ENCODE peak calls at places on chromosomes 13 and 19, in nine cellular contexts. O is HCT116, H is GM12892, J is GM12891, D is Panc1, B is sigmoid colon, P is stomach, X is GM23338, K is HepG2. Z is an unnamed sample.

GRCh38 chr19:38693380-38694223 is 46.2 kb downstream of the ACTN4 start:
- DNase-seq in B (no peak), K (peak), X (peak), D (peak), H (peak), P (no peak), O (peak), J (peak), Z (no peak)

GRCh38 chr13:79663420-79663819 is 182.5 kb downstream of the NDFIP2 start:
- DNase-seq in D (no peak), J (no peak), X (no peak), O (no peak), K (no peak), B (no peak), P (no peak), H (no peak), Z (no peak)

GRCh38 chr19:11268783-11269267 is 6.5 kb upstream of the DOCK6 start:
- DNase-seq in P (peak), B (peak), J (no peak), H (no peak), D (no peak), O (no peak), K (peak), X (no peak), Z (no peak)

GRCh38 chr19:33129901-33130300 is 2.0 kb upstream of the WDR88 start:
- DNase-seq in B (no peak), O (no peak), J (no peak), K (no peak), D (no peak), P (no peak), X (no peak), H (no peak), Z (no peak)

GRCh38 chr13:113562085-113562749 is 22.3 kb upstream of the TFDP1 start:
- DNase-seq in X (peak), O (no peak), B (no peak), J (peak), H (peak), K (peak), P (peak), D (no peak), Z (peak)

GRCh38 chr13:48542581-48543341 is 9.9 kb upstream of the RCBTB2 start:
- DNase-seq in D (no peak), K (peak), J (no peak), X (peak), O (no peak), B (peak), P (peak), H (no peak), Z (no peak)

GRCh38 chr13:86986448-86986847 is 684.7 kb upstream of the SLITRK5 start:
- DNase-seq in B (no peak), D (no peak), J (no peak), O (no peak), K (peak), P (no peak), X (no peak), H (no peak), Z (no peak)

GRCh38 chr13:93266681-93267080 is 40.1 kb downstream of the GPC6 start:
- DNase-seq in O (no peak), H (no peak), X (no peak), K (no peak), D (no peak), P (no peak), J (no peak), B (no peak), Z (no peak)

GRCh38 chr19:1783354-1783753 is 28.7 kb downstream of the ATP8B3 start:
- DNase-seq in H (no peak), B (no peak), J (no peak), X (no peak), O (no peak), K (no peak), P (no peak), D (no peak), Z (no peak)

GRCh38 chr19:33819875-33820781 is 23.5 kb downstream of the KCTD15 start:
- DNase-seq in B (peak), P (peak), K (peak), D (no peak), O (no peak), J (no peak), H (no peak), X (peak), Z (peak)

GRCh38 chr13:102645701-102646100 is 48.9 kb downstream of the TPP2 start:
- DNase-seq in D (no peak), J (no peak), H (no peak), K (no peak), O (no peak), X (no peak), P (no peak), B (no peak), Z (no peak)

GRCh38 chr13:102721800-102722231 is 27.0 kb upstream of the METTL21C start:
- DNase-seq in O (no peak), P (no peak), K (no peak), B (no peak), J (no peak), D (no peak), H (no peak), X (no peak), Z (no peak)

GRCh38 chr19:46006411-46006810 is 11.1 kb downstream of the CCDC61 start:
- DNase-seq in D (no peak), K (no peak), P (no peak), H (no peak), X (no peak), O (no peak), B (no peak), J (no peak), Z (no peak)

GRCh38 chr13:81171065-81171647 is 830.2 kb upstream of the SPRY2 start:
- DNase-seq in X (peak), O (peak), B (no peak), H (no peak), K (peak), D (peak), P (no peak), J (no peak), Z (no peak)

GRCh38 chr13:58018020-58018419 is 386.5 kb downstream of the PCDH17 start:
- DNase-seq in K (no peak), O (no peak), H (no peak), X (no peak), B (no peak), J (no peak), P (no peak), D (no peak), Z (no peak)

GRCh38 chr13:98496239-98496668 is 80.7 kb downstream of the STK24 start:
- DNase-seq in D (no peak), O (no peak), B (peak), H (no peak), X (no peak), P (no peak), J (no peak), K (peak), Z (no peak)

GRCh38 chr13:23496255-23496654 is 62.8 kb upstream of the SACS start:
- DNase-seq in K (no peak), B (no peak), P (no peak), O (no peak), J (no peak), X (no peak), D (no peak), H (no peak), Z (no peak)

GRCh38 chr19:50462970-50463369 is 13.3 kb upstream of the EMC10 start:
- DNase-seq in B (no peak), H (no peak), J (no peak), P (no peak), D (no peak), K (no peak), X (no peak), O (no peak), Z (no peak)

GRCh38 chr13:112174476-112175110 is 107.6 kb downstream of the SOX1 start:
- DNase-seq in X (no peak), K (no peak), O (no peak), D (no peak), P (no peak), J (no peak), H (no peak), B (no peak), Z (no peak)

GRCh38 chr19:1068111-1069001 is 1.4 kb downstream of the ARHGAP45 start:
- DNase-seq in K (no peak), H (no peak), B (no peak), X (no peak), D (no peak), J (no peak), O (no peak), P (no peak), Z (no peak)

GRCh38 chr19:3270908-3271307 is 46.4 kb downstream of the CELF5 start:
- DNase-seq in K (peak), X (peak), O (peak), P (no peak), H (no peak), D (no peak), B (no peak), J (no peak), Z (no peak)

GRCh38 chr13:30453727-30454126 is 12.0 kb downstream of the HMGB1 start:
- DNase-seq in B (no peak), X (no peak), H (no peak), K (no peak), D (no peak), O (no peak), P (no peak), J (no peak), Z (no peak)

GRCh38 chr13:26502826-26503225 is 54.7 kb upstream of the WASF3 start:
- DNase-seq in H (no peak), O (no peak), K (no peak), P (no peak), X (peak), D (no peak), B (peak), J (no peak), Z (no peak)

GRCh38 chr19:48737360-48737998 is 2.9 kb downstream of the RASIP1 start:
- DNase-seq in B (no peak), O (no peak), X (peak), J (no peak), P (peak), H (no peak), D (no peak), K (no peak), Z (no peak)

GRCh38 chr13:114115796-114116195 is 16.6 kb downstream of the RASA3 start:
- DNase-seq in O (no peak), P (peak), B (peak), K (no peak), D (no peak), H (no peak), X (no peak), J (no peak), Z (no peak)

GRCh38 chr19:51796195-51796679 is 1.3 kb downstream of the FPR3 start:
- DNase-seq in X (no peak), H (no peak), P (no peak), K (no peak), B (no peak), O (no peak), J (no peak), D (no peak), Z (no peak)

GRCh38 chr13:84684804-84685203 is 802.5 kb upstream of the SLITRK1 start:
- DNase-seq in B (no peak), O (no peak), J (no peak), X (no peak), D (no peak), H (no peak), P (no peak), K (no peak), Z (no peak)

GRCh38 chr19:31962565-31962996 is 382.8 kb upstream of the ZNF507 start:
- DNase-seq in K (peak), H (no peak), O (no peak), D (no peak), B (no peak), X (no peak), P (no peak), J (no peak), Z (no peak)

GRCh38 chr19:2455481-2456300 is 1.1 kb downstream of the LMNB2 start:
- DNase-seq in X (no peak), O (no peak), K (no peak), H (peak), B (no peak), J (peak), P (peak), D (no peak), Z (no peak)

GRCh38 chr19:18441804-18442788 is 4.2 kb upstream of the ISYNA1 start:
- DNase-seq in O (no peak), H (no peak), D (no peak), J (no peak), P (no peak), B (no peak), X (peak), K (peak), Z (no peak)

GRCh38 chr13:32622827-32623226 is 36.6 kb downstream of the PDS5B start:
- DNase-seq in X (no peak), D (no peak), B (no peak), K (no peak), O (no peak), H (no peak), J (no peak), P (no peak), Z (no peak)

GRCh38 chr13:40149611-40150283 is 494.3 kb downstream of the COG6 start:
- DNase-seq in B (peak), X (no peak), P (no peak), H (no peak), K (no peak), J (no peak), O (no peak), D (no peak), Z (no peak)

GRCh38 chr19:32676186-32676894 is 692 bp downstream of the RGS9BP start:
- DNase-seq in B (no peak), X (peak), O (no peak), J (no peak), H (no peak), P (peak), D (no peak), K (no peak), Z (no peak)

GRCh38 chr19:30666301-30666803 is 294.2 kb downstream of the ZNF536 start:
- DNase-seq in P (peak), J (peak), K (peak), X (peak), H (no peak), D (peak), O (no peak), B (no peak), Z (no peak)

GRCh38 chr13:108272333-108272732 is 2.8 kb downstream of the TNFSF13B start:
- DNase-seq in H (no peak), K (no peak), O (no peak), J (no peak), B (no peak), P (no peak), X (no peak), D (no peak), Z (no peak)

GRCh38 chr19:46976845-46977320 is 42.8 kb upstream of the NPAS1 start:
- DNase-seq in O (no peak), P (peak), B (peak), X (peak), D (no peak), J (no peak), H (no peak), K (no peak), Z (no peak)

DNA sequence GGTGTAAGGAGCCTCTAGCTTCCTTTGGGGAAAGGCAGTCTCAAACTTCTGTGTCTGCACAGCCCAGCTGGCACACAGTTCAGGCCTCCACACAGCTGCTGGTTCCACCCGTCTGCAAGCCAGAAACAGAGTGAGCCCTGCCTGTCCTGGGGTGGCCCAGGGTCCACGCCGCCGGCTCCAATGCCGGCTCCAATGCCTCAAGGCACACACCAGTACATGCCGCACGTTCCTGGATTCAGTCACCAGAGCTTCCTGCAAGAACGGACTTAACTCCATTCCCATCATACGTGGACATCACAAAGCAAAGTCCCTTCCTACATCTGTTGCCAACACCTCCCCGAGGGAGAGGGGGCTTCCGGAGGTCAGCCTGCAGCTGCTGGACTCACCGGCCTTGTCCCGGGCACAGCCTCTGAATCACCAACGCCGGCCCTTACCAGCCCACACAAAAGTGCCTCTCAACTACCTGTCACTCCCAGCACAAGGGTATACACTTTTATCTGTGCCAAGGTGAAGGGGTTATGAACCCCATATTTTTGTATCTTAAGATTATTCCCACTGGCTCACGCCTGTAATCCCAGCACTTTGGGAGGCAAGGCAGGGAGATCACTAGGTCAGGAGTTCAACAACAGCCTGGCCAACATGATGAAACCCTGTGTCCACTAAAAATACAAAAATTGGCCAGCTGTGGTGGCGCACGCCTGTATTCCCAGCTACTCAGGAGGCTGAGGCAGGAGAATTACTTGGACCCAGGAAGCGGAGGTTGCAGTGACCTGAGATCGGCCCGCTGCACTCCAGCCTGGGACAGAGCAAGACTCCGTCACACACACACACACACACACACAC is 8.4 kb downstream of the SH3GL1 start:
- DNase-seq in B (no peak), X (no peak), K (peak), P (no peak), D (no peak), H (no peak), J (no peak), O (no peak), Z (no peak)
- TF ChIP-seq POLR2AphosphoS5 in B (peak), X (no peak), K (no peak), P (peak), D (no peak), H (no peak), J (no peak), O (no peak), Z (peak)

GRCh38 chr19:21850636-21851255 is 14.8 kb upstream of the ZNF43 start:
- DNase-seq in D (no peak), B (no peak), J (no peak), H (no peak), X (no peak), O (no peak), P (no peak), K (no peak), Z (no peak)

GRCh38 chr19:21843081-21843480 is 7.1 kb upstream of the ZNF43 start:
- DNase-seq in J (no peak), X (no peak), O (no peak), H (no peak), P (no peak), B (no peak), K (no peak), D (no peak), Z (no peak)

GRCh38 chr19:21851596-21852345 is 15.8 kb upstream of the ZNF43 start:
- DNase-seq in J (peak), B (peak), K (peak), P (peak), X (peak), O (no peak), H (peak), D (peak), Z (peak)

GRCh38 chr19:21848706-21849105 is 12.7 kb upstream of the ZNF43 start:
- DNase-seq in J (no peak), H (no peak), P (no peak), B (no peak), D (peak), X (no peak), O (no peak), K (no peak), Z (no peak)
- TF ChIP-seq POLR2AphosphoS5 in J (no peak), H (no peak), P (no peak), B (no peak), D (peak), X (no peak), O (no peak), K (no peak), Z (no peak)

GRCh38 chr19:6273701-6274601 is 5.8 kb downstream of the MLLT1 start:
- DNase-seq in P (peak), D (no peak), X (no peak), O (no peak), H (no peak), B (peak), J (no peak), K (peak), Z (peak)
- TF ChIP-seq POLR2AphosphoS5 in P (peak), D (no peak), X (no peak), O (no peak), H (no peak), B (peak), J (no peak), K (no peak), Z (peak)

DNA sequence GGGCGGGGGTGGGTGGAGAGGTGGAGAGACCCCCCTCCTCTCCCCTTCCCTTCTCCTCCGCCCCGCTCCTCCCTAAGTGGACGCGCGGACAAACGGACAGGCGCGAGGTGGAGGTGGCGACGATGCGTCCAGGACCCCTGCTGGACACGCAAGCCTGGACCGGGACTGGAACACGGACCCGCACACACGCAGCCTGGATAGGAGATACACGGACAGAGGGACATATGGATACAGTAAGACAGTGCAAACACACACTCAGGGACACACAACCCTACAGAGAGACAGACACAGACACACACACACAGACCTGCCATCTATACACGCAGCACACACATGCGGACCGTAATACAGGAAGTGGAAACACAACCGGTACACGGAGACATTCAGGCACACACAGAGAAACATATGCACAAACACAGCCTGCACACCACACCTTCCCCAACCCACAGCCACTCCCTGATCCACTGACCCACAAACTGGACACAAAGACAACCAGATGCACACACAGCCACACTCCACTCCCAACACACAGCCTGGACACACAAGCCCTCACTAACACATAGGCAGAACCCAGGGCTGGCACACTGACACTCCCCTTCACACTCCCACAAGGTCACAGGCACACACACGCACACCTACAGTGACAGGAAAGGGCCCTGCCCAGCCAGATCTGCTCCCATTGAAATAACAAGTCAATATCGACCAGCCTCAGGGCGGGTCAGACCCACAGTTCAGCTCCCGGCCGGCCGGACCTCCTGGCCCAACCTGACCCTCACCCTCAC is 696 bp upstream of the ERFL start:
- DNase-seq in X (no peak), O (no peak), B (no peak), P (no peak), D (no peak), H (no peak), K (no peak), J (no peak), Z (no peak)
- TF ChIP-seq POLR2AphosphoS5 in X (no peak), O (no peak), B (no peak), P (no peak), D (no peak), H (no peak), K (no peak), J (no peak), Z (no peak)

Z was measured in breast epithelium.